ENCODE peak calls at places on chromosome 21, in four cellular contexts. E is IMR-90; I is brain microvascular endothelial cell; P is CD4-positive, alpha-beta T cell. C is an unnamed sample.

GRCh38 chr21:33196956-33197374 is 32.8 kb upstream of the IFNAR2 start:
- DNase-seq in E (peak), I (peak), P (peak), C (peak)

GRCh38 chr21:36441715-36442114 is 38.2 kb downstream of the CLDN14 start:
- DNase-seq in P (no peak), I (no peak), E (no peak), C (no peak)

GRCh38 chr21:41769933-41770332 is 3.1 kb upstream of the RIPK4 start:
- DNase-seq in E (no peak), I (no peak), P (no peak), C (no peak)

GRCh38 chr21:41610042-41610839 is 102.3 kb upstream of the TMPRSS2 start:
- DNase-seq in E (peak), I (peak), P (no peak), C (peak)

GRCh38 chr21:36693144-36694040 is 5.5 kb upstream of the SIM2 start:
- DNase-seq in I (no peak), P (no peak), E (no peak), C (peak)

GRCh38 chr21:33541105-33541711 is 709 bp downstream of the GART start:
- DNase-seq in P (no peak), E (peak), I (no peak), C (no peak)

GRCh38 chr21:33441489-33442477 is 38.0 kb downstream of the TMEM50B start:
- DNase-seq in P (no peak), E (peak), I (peak), C (peak)

GRCh38 chr21:41691205-41692203 is 75.3 kb downstream of the RIPK4 start:
- DNase-seq in E (no peak), P (no peak), I (no peak), C (no peak)

GRCh38 chr21:41943468-41944250 is 10.2 kb downstream of the C2CD2 start:
- DNase-seq in P (no peak), I (no peak), E (no peak), C (no peak)

GRCh38 chr21:9753943-9754342 is 767.4 kb upstream of the TPTE start:
- DNase-seq in E (no peak), I (no peak), P (no peak), C (no peak)

GRCh38 chr21:34639882-34640788 is 25.2 kb upstream of the RCAN1 start:
- DNase-seq in P (no peak), E (peak), I (no peak), C (peak)

GRCh38 chr21:33424214-33424613 is 21.0 kb downstream of the IFNGR2 start:
- DNase-seq in P (no peak), E (no peak), I (no peak), C (no peak)

GRCh38 chr21:43190544-43191340 is 21.9 kb downstream of the CRYAA start:
- DNase-seq in P (no peak), E (no peak), I (no peak), C (no peak)
- TF ChIP-seq CTCF in P (no peak), E (no peak), I (peak), C (no peak)

GRCh38 chr21:15203740-15204139 is 138.9 kb upstream of the NRIP1 start:
- DNase-seq in E (no peak), I (no peak), P (no peak), C (no peak)
- TF ChIP-seq CTCF in E (no peak), I (no peak), P (no peak), C (no peak)

DNA sequence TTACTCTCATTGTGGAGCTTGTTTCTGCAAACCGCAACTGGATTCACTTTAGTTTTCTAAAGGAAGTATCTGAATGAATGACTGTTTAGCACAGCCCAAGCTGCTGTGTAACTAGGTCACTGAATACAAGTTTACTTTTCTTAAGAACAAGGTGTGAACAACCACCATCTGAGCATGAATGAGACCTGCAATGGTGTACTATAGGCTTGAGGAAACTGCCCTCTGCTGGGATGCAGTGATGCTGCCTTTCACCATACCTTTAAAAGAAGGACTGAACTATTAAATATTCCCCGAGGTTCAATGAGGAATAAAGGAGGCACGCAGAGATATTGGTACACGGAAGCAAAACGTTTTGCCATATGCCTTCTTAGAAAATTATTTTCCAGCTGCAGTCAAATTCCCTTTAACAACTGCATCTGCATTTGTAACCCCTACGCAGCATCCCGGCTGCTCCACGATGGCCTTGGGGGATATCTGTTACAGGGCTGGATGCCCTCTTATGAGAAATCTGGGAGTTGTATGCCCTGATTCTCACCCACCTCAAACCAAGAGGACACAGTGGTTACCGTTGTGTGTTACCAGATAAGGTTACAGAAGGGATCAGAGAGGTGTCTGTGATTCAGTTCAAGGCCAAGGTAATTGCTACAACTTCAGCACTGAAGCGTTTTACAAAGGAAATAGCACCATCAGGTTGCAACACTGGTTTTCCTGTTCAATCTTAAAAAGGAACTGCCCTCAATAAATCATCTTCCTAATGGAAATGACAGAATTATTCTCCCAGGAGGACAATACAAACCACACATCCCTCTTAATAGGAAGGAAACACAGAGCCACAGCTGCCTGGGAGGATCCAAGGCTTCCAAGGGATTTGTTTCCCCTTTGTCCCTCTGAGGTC is 470.5 kb downstream of the LTN1 start:
- DNase-seq in I (peak), P (no peak), E (peak), C (no peak)
- TF ChIP-seq CTCF in I (peak), P (no peak), E (peak), C (no peak)

DNA sequence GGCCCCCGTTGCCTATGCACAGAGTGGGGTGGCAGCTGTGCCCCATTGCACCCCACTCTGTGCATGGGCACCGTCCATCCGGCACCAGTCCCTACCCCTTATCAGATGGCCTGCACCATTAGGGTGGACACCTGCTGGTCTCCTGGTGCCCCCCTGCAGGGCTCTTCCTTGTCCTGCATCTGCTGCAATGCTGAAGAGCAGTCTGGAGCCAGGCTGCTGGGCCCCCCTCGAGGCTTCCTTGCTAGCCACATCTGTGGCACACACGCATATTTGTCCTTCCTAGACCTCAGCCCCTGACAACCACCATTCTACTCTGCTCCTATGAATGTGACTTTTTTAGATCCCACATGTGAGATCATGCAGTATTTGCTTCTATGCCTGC is 56.4 kb downstream of the COL18A1 start:
- DNase-seq in P (no peak), I (no peak), E (no peak), C (no peak)
- TF ChIP-seq CTCF in P (no peak), I (no peak), E (no peak), C (no peak)

DNA sequence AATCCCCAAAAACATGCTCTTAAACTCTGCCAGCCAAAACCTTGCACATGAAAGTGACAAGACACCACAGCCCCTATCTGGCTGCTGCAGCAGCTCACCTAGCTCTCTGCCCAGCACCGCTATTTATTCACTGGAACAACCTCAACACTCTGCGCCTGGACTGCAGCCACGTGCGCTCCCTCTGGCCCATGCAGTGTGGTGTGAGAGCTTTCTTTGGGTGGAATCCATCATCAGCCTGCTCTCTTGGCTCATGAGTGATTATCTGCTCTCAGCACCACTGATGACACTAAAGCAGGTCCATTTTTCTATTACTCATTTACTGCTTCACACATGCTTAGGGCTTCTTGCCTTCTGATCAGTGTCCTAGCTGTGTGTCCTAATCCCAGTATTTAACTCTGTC is 11.4 kb downstream of the KCNJ6 start:
- DNase-seq in I (no peak), P (no peak), E (no peak), C (no peak)
- TF ChIP-seq CTCF in I (no peak), P (no peak), E (no peak), C (no peak)

GRCh38 chr21:39132248-39132647 is 51.0 kb downstream of the PSMG1 start:
- DNase-seq in P (no peak), I (no peak), E (peak), C (no peak)

GRCh38 chr21:39134288-39134810 is 48.9 kb downstream of the PSMG1 start:
- DNase-seq in I (no peak), P (no peak), E (no peak), C (no peak)

GRCh38 chr21:39141502-39141901 is 41.7 kb downstream of the PSMG1 start:
- DNase-seq in E (peak), I (no peak), P (no peak), C (no peak)

GRCh38 chr21:39136711-39137110 is 46.5 kb downstream of the PSMG1 start:
- DNase-seq in E (peak), P (no peak), I (peak), C (no peak)

DNA sequence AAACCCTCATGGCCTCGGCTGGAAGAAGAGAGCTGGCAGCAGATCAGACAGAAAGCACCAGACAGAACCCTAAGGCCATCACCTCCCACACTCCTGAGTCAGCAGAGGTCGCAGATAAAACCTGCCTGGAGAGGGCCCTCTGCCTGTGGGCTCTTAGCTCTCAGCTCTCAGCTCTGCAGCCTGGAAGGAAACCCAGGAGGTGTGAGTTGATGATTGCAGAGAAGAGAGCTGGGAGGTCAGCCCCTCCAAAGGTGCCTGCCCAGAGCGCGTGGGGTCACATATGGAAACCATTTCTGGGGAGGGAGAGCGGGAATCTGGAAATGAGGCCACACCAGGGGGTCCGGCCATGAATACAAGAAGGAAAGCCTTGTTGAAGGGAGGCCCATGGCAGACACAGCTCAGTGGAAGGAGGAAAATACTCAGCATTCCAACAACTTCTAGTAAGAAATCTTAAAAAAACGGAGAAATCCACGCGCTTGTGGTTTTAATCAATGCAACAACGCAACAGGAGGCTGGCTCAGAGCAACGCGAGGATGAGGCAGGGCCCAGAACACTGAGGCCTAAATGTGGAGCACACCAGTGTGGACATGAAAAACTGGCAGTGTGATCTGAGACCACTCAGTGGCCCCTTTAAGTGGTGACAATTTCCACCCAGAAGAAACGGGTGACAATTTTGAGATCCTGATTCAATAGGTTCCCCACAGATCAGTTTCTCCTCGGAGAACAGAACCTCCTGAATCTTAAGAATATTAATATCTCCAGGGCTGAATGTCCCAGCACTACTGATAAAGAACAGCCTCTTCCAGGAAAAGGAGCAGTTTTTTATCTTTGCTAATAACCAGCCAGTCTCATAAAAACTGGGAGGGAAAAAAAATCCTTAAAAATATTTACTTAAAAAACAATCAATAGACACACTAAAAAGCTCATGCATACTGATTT is 45.7 kb downstream of the PSMG1 start:
- DNase-seq in P (no peak), E (peak), I (peak), C (no peak)
- TF ChIP-seq CTCF in P (no peak), E (peak), I (peak), C (no peak)

GRCh38 chr21:23402929-23403520 is 2204.3 kb downstream of the MRPL39 start:
- DNase-seq in E (no peak), I (no peak), P (no peak), C (no peak)

GRCh38 chr21:23398726-23399125 is 2208.6 kb downstream of the MRPL39 start:
- DNase-seq in P (no peak), E (no peak), I (no peak), C (no peak)

GRCh38 chr21:23401278-23401677 is 2206.0 kb downstream of the MRPL39 start:
- DNase-seq in P (no peak), I (no peak), E (no peak), C (no peak)
- TF ChIP-seq CTCF in P (no peak), I (no peak), E (no peak), C (no peak)

C was measured in GM13976.